ENCODE peak calls at places on chromosomes 11 and 22, in six cellular contexts. N is HCT116; D is NT2/D1; A is tibial artery; H is CD8-positive, alpha-beta T cell; R is endodermal cell. X is an unnamed sample. For H3K4me1, the result is how much of the 10 kb centered on the place peaks cover.

GRCh38 chr11:69899957-69900821 is 81.0 kb upstream of the FGF3 start:
- DNase-seq in N (no peak), D (no peak), A (no peak), H (no peak), R (no peak), X (peak)

GRCh38 chr22:21445437-21446127 is 21.6 kb upstream of the TMEM191C start:
- DNase-seq in N (no peak), D (no peak), A (peak), H (no peak), R (peak), X (no peak)

GRCh38 chr11:72441647-72442267 is 7.4 kb upstream of the CLPB start:
- DNase-seq in N (no peak), D (no peak), A (no peak), H (no peak), R (no peak), X (no peak)

GRCh38 chr11:108269583-108269982 is 46.7 kb downstream of the ATM start:
- DNase-seq in N (no peak), D (no peak), A (no peak), H (no peak), R (no peak), X (no peak)

GRCh38 chr11:23755769-23756168 is 741.1 kb upstream of the LUZP2 start:
- DNase-seq in N (no peak), D (no peak), A (no peak), H (no peak), R (no peak), X (peak)

GRCh38 chr22:23365961-23366360 is 185.7 kb downstream of the BCR start:
- DNase-seq in N (no peak), D (no peak), A (no peak), H (no peak), R (no peak), X (no peak)

GRCh38 chr11:7605544-7605943 is 67.8 kb downstream of the CYB5R2 start:
- DNase-seq in N (peak), D (no peak), A (no peak), H (no peak), R (no peak), X (peak)

GRCh38 chr22:45478108-45478771 is 24.4 kb upstream of the FBLN1 start:
- DNase-seq in N (no peak), D (no peak), A (no peak), H (no peak), R (no peak), X (no peak)

GRCh38 chr22:25774575-25775026 is 32.6 kb downstream of the MYO18B start:
- DNase-seq in N (no peak), D (peak), A (no peak), H (no peak), R (peak), X (no peak)

GRCh38 chr11:110565344-110565684 is 135.6 kb downstream of the FDX1 start:
- DNase-seq in N (peak), D (peak), A (no peak), H (no peak), R (peak), X (peak)

GRCh38 chr11:58867556-58867955 is 23.1 kb upstream of the GLYATL2 start:
- DNase-seq in N (no peak), D (no peak), A (no peak), H (no peak), R (no peak), X (no peak)

GRCh38 chr11:69027704-69028372 is 14.8 kb upstream of the MRGPRF start:
- DNase-seq in N (no peak), D (no peak), A (no peak), H (no peak), R (no peak), X (no peak)

GRCh38 chr11:110479445-110480101 is 49.8 kb downstream of the FDX1 start:
- DNase-seq in N (no peak), D (no peak), A (no peak), H (no peak), R (no peak), X (peak)

GRCh38 chr11:109423114-109423859 is 1.3 kb downstream of the C11orf87 start:
- DNase-seq in N (no peak), D (no peak), A (no peak), H (no peak), R (peak), X (peak)

GRCh38 chr11:124762624-124763155 is 600 bp upstream of the ESAM start:
- DNase-seq in N (no peak), D (no peak), A (peak), H (no peak), R (no peak), X (no peak)

GRCh38 chr11:60801194-60801593 is 16.1 kb downstream of the MS4A10 start:
- DNase-seq in N (no peak), D (no peak), A (no peak), H (no peak), R (no peak), X (no peak)

GRCh38 chr11:48142886-48143285 is 73.7 kb upstream of the OR4B1 start:
- DNase-seq in N (no peak), D (no peak), A (no peak), H (no peak), R (no peak), X (no peak)

GRCh38 chr11:130179396-130180306 is 20.1 kb downstream of the ST14 start:
- DNase-seq in N (no peak), D (no peak), A (no peak), H (no peak), R (no peak), X (no peak)

GRCh38 chr11:6646040-6646439 is 9.6 kb downstream of the DCHS1 start:
- DNase-seq in N (no peak), D (no peak), A (peak), H (no peak), R (peak), X (peak)

GRCh38 chr11:1899686-1900085 is 8.0 kb upstream of the PRR33 start:
- DNase-seq in N (no peak), D (no peak), A (no peak), H (no peak), R (no peak), X (no peak)

GRCh38 chr11:114846040-114846791 is 167.9 kb downstream of the NXPE2 start:
- DNase-seq in N (no peak), D (no peak), A (no peak), H (no peak), R (peak), X (peak)

GRCh38 chr11:130815074-130815802 is 101.0 kb downstream of the SNX19 start:
- DNase-seq in N (no peak), D (no peak), A (no peak), H (no peak), R (no peak), X (no peak)

GRCh38 chr11:34214961-34215805 is 109.8 kb downstream of the NAT10 start:
- DNase-seq in N (peak), D (no peak), A (no peak), H (no peak), R (no peak), X (no peak)

GRCh38 chr11:115425816-115426215 is 78.4 kb downstream of the CADM1 start:
- DNase-seq in N (no peak), D (no peak), A (no peak), H (no peak), R (peak), X (no peak)

GRCh38 chr11:2201542-2201941 is 29.9 kb upstream of the TH start:
- DNase-seq in N (no peak), D (no peak), A (no peak), H (no peak), R (no peak), X (no peak)

GRCh38 chr22:28231423-28231822 is 312.4 kb upstream of the PITPNB start:
- DNase-seq in N (no peak), D (peak), A (no peak), H (no peak), R (peak), X (peak)

GRCh38 chr11:87141322-87141721 is 103.6 kb downstream of the TMEM135 start:
- DNase-seq in N (no peak), D (no peak), A (no peak), H (no peak), R (no peak), X (no peak)

GRCh38 chr11:2664886-2665746 is 34.7 kb downstream of the KCNQ1OT1 start:
- DNase-seq in N (no peak), D (no peak), A (no peak), H (no peak), R (peak), X (no peak)

GRCh38 chr11:9678576-9678975 is 14.7 kb downstream of the SWAP70 start:
- DNase-seq in N (no peak), D (no peak), A (no peak), H (no peak), R (no peak), X (no peak)

GRCh38 chr11:9675691-9676090 is 11.8 kb downstream of the SWAP70 start:
- DNase-seq in N (no peak), D (peak), A (no peak), H (no peak), R (peak), X (no peak)

GRCh38 chr11:9681583-9682372 is 17.9 kb downstream of the SWAP70 start:
- DNase-seq in N (no peak), D (no peak), A (no peak), H (no peak), R (no peak), X (no peak)

GRCh38 chr11:9677951-9678350 is 14.1 kb downstream of the SWAP70 start:
- DNase-seq in N (no peak), D (no peak), A (no peak), H (no peak), R (no peak), X (no peak)

GRCh38 chr11:9680028-9680427 is 16.2 kb downstream of the SWAP70 start:
- DNase-seq in N (no peak), D (no peak), A (no peak), H (no peak), R (no peak), X (no peak)
- H3K4me1 ChIP-seq in N (under half), D (under half), A (under half), H (under half), R (under half), X (under half)

DNA sequence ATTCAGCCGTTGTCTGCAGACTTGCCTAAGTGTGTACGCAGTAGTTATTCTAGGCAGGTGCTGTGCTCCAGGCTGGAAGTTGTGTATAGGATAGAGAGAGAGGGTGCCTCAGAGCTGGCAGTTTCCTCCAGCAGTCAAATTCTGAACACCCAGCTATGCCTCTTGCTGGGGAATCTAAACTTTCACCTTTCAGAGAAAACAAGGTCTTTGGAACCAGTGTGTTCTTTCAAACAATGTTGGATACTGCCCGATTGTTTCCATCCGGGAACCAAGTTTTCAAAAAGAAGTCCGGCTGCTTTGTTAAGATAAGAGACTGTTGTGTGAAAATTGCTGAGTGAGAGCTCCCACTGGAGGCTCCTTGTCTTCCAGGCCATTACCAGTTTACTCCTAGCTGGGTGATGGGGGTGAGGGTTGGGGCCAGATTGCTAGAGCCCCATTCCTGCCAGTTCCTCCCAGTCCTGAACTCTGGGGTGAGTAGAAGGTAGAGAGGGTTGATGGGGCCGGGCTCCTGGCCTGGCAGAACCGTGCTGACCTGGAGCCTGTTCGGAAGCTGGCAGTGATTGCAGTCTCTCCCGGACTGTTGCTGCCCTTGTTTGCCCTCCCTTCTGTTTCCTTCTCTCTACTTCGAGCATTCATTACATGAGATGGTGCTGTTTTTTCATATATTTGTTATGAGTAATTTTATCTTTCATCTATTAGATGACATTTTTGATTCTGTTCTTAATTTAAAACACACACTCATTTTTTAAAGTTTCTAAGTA is 150.2 kb downstream of the TEAD1 start:
- DNase-seq in N (no peak), D (no peak), A (no peak), H (no peak), R (peak), X (peak)
- H3K4me1 ChIP-seq in N (under half), D (under half), A (under half), H (under half), R (under half), X (under half)

DNA sequence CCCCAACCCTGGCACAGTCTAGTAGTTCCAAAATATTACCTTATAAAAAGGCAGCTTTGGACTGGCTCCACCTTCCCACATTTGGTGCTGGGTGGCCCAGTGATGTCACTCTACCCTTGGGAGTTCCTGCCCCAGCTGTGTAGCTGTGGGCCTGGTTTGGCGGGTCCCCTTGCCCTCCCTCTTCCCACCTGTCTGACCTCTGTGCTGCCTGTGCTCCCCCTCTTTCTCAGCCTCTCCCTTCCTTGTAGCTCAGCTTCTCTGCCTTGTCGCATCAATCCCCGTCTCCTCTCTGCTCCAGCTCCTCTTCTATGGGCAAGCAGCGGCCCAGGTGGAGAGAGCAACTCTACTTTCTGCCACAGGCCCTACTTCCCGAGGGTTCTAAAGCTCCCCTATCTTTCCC is 54.6 kb downstream of the CHRDL2 start:
- DNase-seq in N (no peak), D (no peak), A (peak), H (no peak), R (no peak), X (no peak)
- H3K4me1 ChIP-seq in N (under half), D (under half), A (under half), H (under half), R (under half), X (under half)

GRCh38 chr22:32805586-32805881 is 4.0 kb downstream of the TIMP3 start:
- DNase-seq in N (no peak), D (no peak), A (no peak), H (no peak), R (no peak), X (no peak)
- H3K4me1 ChIP-seq in N (under half), D (under half), A (under half), H (under half), R (under half), X (under half)

X was measured in cardiac muscle cell.